ENCODE peak calls at places on chromosomes 6 and 20, in seven cellular contexts. One of them, this sample, is unnamed.

GRCh38 chr20:49372095-49372734 is 94.4 kb upstream of the ZNFX1 start:
- DNase-seq in stomach: no peak
- DNase-seq in adrenal gland: no peak
- DNase-seq in upper lobe of left lung: no peak
- DNase-seq in suprapubic skin: no peak
- DNase-seq in A549: no peak
- DNase-seq in H1: no peak
- DNase-seq in this sample: peak

GRCh38 chr6:140485740-140486467 is 1111.5 kb upstream of the CITED2 start:
- DNase-seq in stomach: peak
- DNase-seq in A549: peak
- DNase-seq in upper lobe of left lung: peak
- DNase-seq in H1: no peak
- DNase-seq in suprapubic skin: no peak
- DNase-seq in adrenal gland: peak
- DNase-seq in this sample: no peak

GRCh38 chr6:111604259-111605099 is 1.2 kb downstream of the TRAF3IP2 start:
- DNase-seq in suprapubic skin: peak
- DNase-seq in A549: no peak
- DNase-seq in upper lobe of left lung: peak
- DNase-seq in adrenal gland: peak
- DNase-seq in H1: peak
- DNase-seq in stomach: peak
- DNase-seq in this sample: peak

GRCh38 chr20:58714340-58714922 is 21.8 kb downstream of the NPEPL1 start:
- DNase-seq in adrenal gland: peak
- DNase-seq in H1: peak
- DNase-seq in stomach: no peak
- DNase-seq in suprapubic skin: no peak
- DNase-seq in A549: no peak
- DNase-seq in upper lobe of left lung: peak
- DNase-seq in this sample: peak

GRCh38 chr6:3744901-3745470 is 6.5 kb downstream of the PXDC1 start:
- DNase-seq in adrenal gland: peak
- DNase-seq in upper lobe of left lung: no peak
- DNase-seq in H1: no peak
- DNase-seq in suprapubic skin: peak
- DNase-seq in A549: no peak
- DNase-seq in stomach: peak
- DNase-seq in this sample: no peak

GRCh38 chr6:79426625-79427278 is 110.5 kb downstream of the LCA5 start:
- DNase-seq in A549: no peak
- DNase-seq in upper lobe of left lung: no peak
- DNase-seq in suprapubic skin: no peak
- DNase-seq in H1: no peak
- DNase-seq in stomach: no peak
- DNase-seq in adrenal gland: no peak
- DNase-seq in this sample: no peak

GRCh38 chr6:88633782-88634181 is 329.6 kb downstream of the RNGTT start:
- DNase-seq in H1: no peak
- DNase-seq in upper lobe of left lung: no peak
- DNase-seq in A549: no peak
- DNase-seq in adrenal gland: no peak
- DNase-seq in suprapubic skin: no peak
- DNase-seq in stomach: no peak
- DNase-seq in this sample: no peak

GRCh38 chr6:63514488-63515173 is 57.6 kb upstream of the LOC128125822 start:
- DNase-seq in upper lobe of left lung: no peak
- DNase-seq in stomach: no peak
- DNase-seq in adrenal gland: no peak
- DNase-seq in A549: no peak
- DNase-seq in suprapubic skin: no peak
- DNase-seq in H1: no peak
- DNase-seq in this sample: no peak

GRCh38 chr20:62087227-62087626 is 21.5 kb upstream of the TAF4 start:
- DNase-seq in suprapubic skin: no peak
- DNase-seq in adrenal gland: no peak
- DNase-seq in H1: no peak
- DNase-seq in A549: no peak
- DNase-seq in upper lobe of left lung: no peak
- DNase-seq in stomach: no peak
- DNase-seq in this sample: no peak

GRCh38 chr20:4413314-4414045 is 308.2 kb upstream of the PRND start:
- DNase-seq in upper lobe of left lung: peak
- DNase-seq in A549: no peak
- DNase-seq in suprapubic skin: no peak
- DNase-seq in stomach: no peak
- DNase-seq in H1: no peak
- DNase-seq in adrenal gland: no peak
- DNase-seq in this sample: no peak

GRCh38 chr6:335146-335545 is 42.9 kb downstream of the DUSP22 start:
- DNase-seq in stomach: no peak
- DNase-seq in upper lobe of left lung: no peak
- DNase-seq in suprapubic skin: no peak
- DNase-seq in adrenal gland: no peak
- DNase-seq in A549: no peak
- DNase-seq in H1: no peak
- DNase-seq in this sample: no peak

GRCh38 chr6:157652601-157653363 is 170.3 kb upstream of the SNX9 start:
- DNase-seq in stomach: no peak
- DNase-seq in upper lobe of left lung: no peak
- DNase-seq in H1: no peak
- DNase-seq in A549: no peak
- DNase-seq in adrenal gland: no peak
- DNase-seq in suprapubic skin: peak
- DNase-seq in this sample: no peak

GRCh38 chr20:37538003-37538402 is 10.3 kb upstream of the BLCAP start:
- DNase-seq in suprapubic skin: peak
- DNase-seq in adrenal gland: peak
- DNase-seq in upper lobe of left lung: peak
- DNase-seq in stomach: no peak
- DNase-seq in A549: no peak
- DNase-seq in H1: no peak
- DNase-seq in this sample: no peak

GRCh38 chr6:57173886-57174510 is 1.9 kb downstream of the BAG2 start:
- DNase-seq in stomach: no peak
- DNase-seq in suprapubic skin: no peak
- DNase-seq in H1: no peak
- DNase-seq in upper lobe of left lung: no peak
- DNase-seq in A549: peak
- DNase-seq in adrenal gland: no peak
- DNase-seq in this sample: no peak

DNA sequence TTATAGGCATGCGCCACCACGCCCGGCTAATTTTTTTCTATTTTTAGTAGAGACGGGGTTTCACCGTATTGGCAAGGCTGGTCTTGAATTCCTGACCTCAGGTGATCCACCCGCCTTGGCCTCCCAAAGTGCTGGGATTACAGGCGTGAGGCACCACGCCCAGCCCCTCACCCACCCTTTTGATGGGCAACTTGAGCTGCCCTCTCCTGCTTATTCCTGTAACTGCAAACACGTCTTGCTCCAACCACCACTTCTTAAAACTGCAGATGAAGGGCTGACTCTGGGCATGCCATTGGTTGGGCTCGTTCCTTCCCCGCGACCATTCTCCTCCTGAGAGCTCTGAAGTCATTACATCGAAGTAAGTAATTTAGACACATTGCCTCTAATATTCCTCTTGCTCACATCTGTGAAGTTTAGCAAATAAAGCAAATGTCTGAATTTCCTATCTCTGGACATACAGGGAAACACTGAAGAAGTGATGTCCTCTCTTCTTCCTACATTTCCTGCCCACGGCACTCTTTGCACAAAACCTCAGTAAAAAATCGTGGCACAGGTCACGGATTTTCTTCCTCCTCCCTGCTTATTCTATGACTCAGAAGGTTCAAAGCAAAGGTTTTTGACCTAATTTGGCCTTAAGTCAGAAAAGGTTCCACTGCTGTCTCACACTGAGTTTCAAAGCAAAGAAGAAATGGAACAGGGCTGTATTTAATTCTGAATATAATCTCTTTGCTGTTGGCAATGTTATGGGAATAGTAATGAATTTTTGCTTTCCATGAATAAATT is 117.5 kb downstream of the GMPR start:
- DNase-seq in suprapubic skin: no peak
- DNase-seq in A549: no peak
- DNase-seq in H1: no peak
- DNase-seq in stomach: no peak
- DNase-seq in upper lobe of left lung: no peak
- DNase-seq in adrenal gland: no peak
- DNase-seq in this sample: no peak
- TF ChIP-seq CTCF in suprapubic skin: no peak
- TF ChIP-seq CTCF in A549: no peak
- TF ChIP-seq CTCF in H1: peak
- TF ChIP-seq CTCF in stomach: no peak
- TF ChIP-seq CTCF in upper lobe of left lung: no peak
- TF ChIP-seq CTCF in adrenal gland: no peak
- TF ChIP-seq CTCF in this sample: no peak

GRCh38 chr6:107957165-107957908 is 671 bp downstream of the SEC63 start:
- DNase-seq in stomach: peak
- DNase-seq in suprapubic skin: no peak
- DNase-seq in A549: peak
- DNase-seq in H1: peak
- DNase-seq in upper lobe of left lung: peak
- DNase-seq in adrenal gland: peak
- DNase-seq in this sample: peak
- TF ChIP-seq POLR2A in stomach: no peak
- TF ChIP-seq POLR2A in suprapubic skin: no peak
- TF ChIP-seq POLR2A in A549: no peak
- TF ChIP-seq POLR2A in H1: peak
- TF ChIP-seq POLR2A in upper lobe of left lung: no peak
- TF ChIP-seq POLR2A in adrenal gland: peak
- TF ChIP-seq POLR2A in this sample: no peak

GRCh38 chr6:163707385-163708355 is 293.2 kb downstream of the QKI start:
- DNase-seq in A549: no peak
- DNase-seq in stomach: no peak
- DNase-seq in upper lobe of left lung: no peak
- DNase-seq in H1: no peak
- DNase-seq in suprapubic skin: no peak
- DNase-seq in adrenal gland: no peak
- DNase-seq in this sample: no peak
- TF ChIP-seq CTCF in A549: no peak
- TF ChIP-seq CTCF in stomach: no peak
- TF ChIP-seq CTCF in upper lobe of left lung: peak
- TF ChIP-seq CTCF in H1: no peak
- TF ChIP-seq CTCF in suprapubic skin: no peak
- TF ChIP-seq CTCF in adrenal gland: no peak
- TF ChIP-seq CTCF in this sample: no peak

DNA sequence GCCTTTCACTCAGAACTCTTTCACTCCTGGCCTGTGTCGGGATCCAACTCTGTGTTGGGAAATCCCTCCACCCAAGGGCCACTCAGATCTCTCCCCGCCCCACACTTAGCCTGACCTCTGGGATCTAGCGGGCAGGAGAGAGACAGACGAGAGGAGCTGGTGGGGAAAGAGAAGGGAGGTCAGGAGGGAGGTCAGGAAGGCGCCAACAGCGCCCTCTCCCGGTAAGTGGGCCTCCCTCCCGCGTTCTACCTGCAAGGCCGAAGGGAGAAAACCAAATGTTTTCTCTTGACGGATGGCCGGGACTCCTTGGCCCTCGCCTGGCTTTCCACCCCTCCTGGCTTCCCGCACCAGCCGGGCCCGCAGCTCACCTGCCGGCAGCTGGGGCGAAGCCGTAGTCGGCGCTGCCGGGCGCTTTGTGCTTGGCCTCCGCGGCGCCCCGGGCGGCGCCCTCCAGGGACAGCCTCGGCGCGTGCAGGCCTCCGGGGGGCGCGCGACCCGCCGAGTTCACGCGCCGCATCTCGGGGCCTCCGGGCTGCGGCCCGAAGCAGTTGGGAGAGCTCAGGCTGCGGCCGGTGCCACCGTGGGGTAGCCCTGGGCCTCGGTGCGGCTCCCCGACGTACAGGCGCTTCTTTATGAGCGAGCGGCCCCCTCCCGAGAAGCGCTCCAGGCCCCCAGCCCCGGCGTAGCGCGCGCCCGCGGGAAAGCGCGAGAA is 38.2 kb downstream of the C6orf132 start:
- DNase-seq in A549: no peak
- DNase-seq in H1: peak
- DNase-seq in upper lobe of left lung: peak
- DNase-seq in stomach: peak
- DNase-seq in suprapubic skin: no peak
- DNase-seq in adrenal gland: peak
- DNase-seq in this sample: no peak
- TF ChIP-seq POLR2A in A549: no peak
- TF ChIP-seq POLR2A in H1: no peak
- TF ChIP-seq POLR2A in upper lobe of left lung: no peak
- TF ChIP-seq POLR2A in stomach: no peak
- TF ChIP-seq POLR2A in suprapubic skin: no peak
- TF ChIP-seq POLR2A in adrenal gland: no peak
- TF ChIP-seq POLR2A in this sample: no peak

GRCh38 chr20:9130407-9130995 is 61.6 kb downstream of the PLCB4 start:
- DNase-seq in upper lobe of left lung: no peak
- DNase-seq in A549: no peak
- DNase-seq in suprapubic skin: no peak
- DNase-seq in stomach: no peak
- DNase-seq in H1: no peak
- DNase-seq in adrenal gland: no peak
- DNase-seq in this sample: no peak
- TF ChIP-seq CTCF in upper lobe of left lung: no peak
- TF ChIP-seq CTCF in A549: no peak
- TF ChIP-seq CTCF in suprapubic skin: no peak
- TF ChIP-seq CTCF in stomach: no peak
- TF ChIP-seq CTCF in H1: no peak
- TF ChIP-seq CTCF in adrenal gland: no peak
- TF ChIP-seq CTCF in this sample: no peak

GRCh38 chr20:626579-626978 is 16.5 kb upstream of the TCF15 start:
- DNase-seq in adrenal gland: no peak
- DNase-seq in A549: no peak
- DNase-seq in stomach: no peak
- DNase-seq in H1: no peak
- DNase-seq in suprapubic skin: no peak
- DNase-seq in upper lobe of left lung: no peak
- DNase-seq in this sample: no peak

GRCh38 chr20:622161-622560 is 12.1 kb upstream of the TCF15 start:
- DNase-seq in stomach: no peak
- DNase-seq in suprapubic skin: no peak
- DNase-seq in adrenal gland: no peak
- DNase-seq in upper lobe of left lung: no peak
- DNase-seq in H1: no peak
- DNase-seq in A549: no peak
- DNase-seq in this sample: no peak

GRCh38 chr20:623041-623440 is 12.9 kb upstream of the TCF15 start:
- DNase-seq in H1: no peak
- DNase-seq in stomach: no peak
- DNase-seq in A549: no peak
- DNase-seq in suprapubic skin: no peak
- DNase-seq in adrenal gland: no peak
- DNase-seq in upper lobe of left lung: no peak
- DNase-seq in this sample: no peak

GRCh38 chr20:623704-624103 is 13.6 kb upstream of the TCF15 start:
- DNase-seq in upper lobe of left lung: no peak
- DNase-seq in suprapubic skin: no peak
- DNase-seq in stomach: no peak
- DNase-seq in H1: no peak
- DNase-seq in A549: no peak
- DNase-seq in adrenal gland: no peak
- DNase-seq in this sample: no peak

GRCh38 chr20:625360-625932 is 15.3 kb upstream of the TCF15 start:
- DNase-seq in H1: no peak
- DNase-seq in upper lobe of left lung: no peak
- DNase-seq in A549: no peak
- DNase-seq in stomach: no peak
- DNase-seq in suprapubic skin: no peak
- DNase-seq in adrenal gland: peak
- DNase-seq in this sample: no peak
- TF ChIP-seq POLR2A in H1: no peak
- TF ChIP-seq POLR2A in upper lobe of left lung: no peak
- TF ChIP-seq POLR2A in A549: no peak
- TF ChIP-seq POLR2A in stomach: no peak
- TF ChIP-seq POLR2A in suprapubic skin: no peak
- TF ChIP-seq POLR2A in adrenal gland: no peak
- TF ChIP-seq POLR2A in this sample: no peak

This sample was measured in prostate gland.